ENCODE peak calls at places on chromosome 21, in ten cellular contexts. One of them, this sample, is unnamed.
A peak's percentile ranks its signal among the peaks of the same experiment; 100 is the strongest.

GRCh38 chr21:46634966-46635323 is 529 bp upstream of the PRMT2 start:
- DNase-seq in DMS 273 treated with DMSO at 0.1 percent for 48 hours: peak; percentile 63
- DNase-seq in nucleus accumbens: peak; percentile 91
- DNase-seq in T1000: no peak
- DNase-seq in hepatic stellate cell: peak; percentile 75
- DNase-seq in NCI-H1105: peak; percentile 67
- DNase-seq in right atrium auricular region: peak; percentile 80
- DNase-seq in NAMALWA: peak; percentile 75
- DNase-seq in GM23338: peak; percentile 95
- DNase-seq in lower leg skin: peak; percentile 61
- DNase-seq in this sample: peak; percentile 45

GRCh38 chr21:43929217-43929971 is 64.4 kb downstream of the AGPAT3 start:
- DNase-seq in DMS 273 treated with DMSO at 0.1 percent for 48 hours: no peak
- DNase-seq in nucleus accumbens: no peak
- DNase-seq in T1000: no peak
- DNase-seq in hepatic stellate cell: no peak
- DNase-seq in NCI-H1105: no peak
- DNase-seq in right atrium auricular region: peak; percentile 69
- DNase-seq in NAMALWA: no peak
- DNase-seq in GM23338: no peak
- DNase-seq in lower leg skin: no peak
- DNase-seq in this sample: no peak

GRCh38 chr21:33554982-33555344 is 12.1 kb downstream of the SON start:
- DNase-seq in DMS 273 treated with DMSO at 0.1 percent for 48 hours: no peak
- DNase-seq in nucleus accumbens: no peak
- DNase-seq in T1000: no peak
- DNase-seq in hepatic stellate cell: no peak
- DNase-seq in NCI-H1105: no peak
- DNase-seq in right atrium auricular region: no peak
- DNase-seq in NAMALWA: no peak
- DNase-seq in GM23338: no peak
- DNase-seq in lower leg skin: no peak
- DNase-seq in this sample: no peak

GRCh38 chr21:28712396-28712795 is 280.3 kb downstream of the LTN1 start:
- DNase-seq in DMS 273 treated with DMSO at 0.1 percent for 48 hours: no peak
- DNase-seq in nucleus accumbens: no peak
- DNase-seq in T1000: no peak
- DNase-seq in hepatic stellate cell: no peak
- DNase-seq in NCI-H1105: no peak
- DNase-seq in right atrium auricular region: no peak
- DNase-seq in NAMALWA: no peak
- DNase-seq in GM23338: no peak
- DNase-seq in lower leg skin: no peak
- DNase-seq in this sample: no peak

GRCh38 chr21:34261841-34262832 is 101.7 kb upstream of the KCNE2 start:
- DNase-seq in DMS 273 treated with DMSO at 0.1 percent for 48 hours: no peak
- DNase-seq in nucleus accumbens: no peak
- DNase-seq in T1000: no peak
- DNase-seq in hepatic stellate cell: no peak
- DNase-seq in NCI-H1105: no peak
- DNase-seq in right atrium auricular region: no peak
- DNase-seq in NAMALWA: no peak
- DNase-seq in GM23338: no peak
- DNase-seq in lower leg skin: no peak
- DNase-seq in this sample: no peak

GRCh38 chr21:31594726-31595125 is 64.8 kb upstream of the SOD1 start:
- DNase-seq in DMS 273 treated with DMSO at 0.1 percent for 48 hours: no peak
- DNase-seq in nucleus accumbens: no peak
- DNase-seq in T1000: no peak
- DNase-seq in hepatic stellate cell: no peak
- DNase-seq in NCI-H1105: no peak
- DNase-seq in right atrium auricular region: no peak
- DNase-seq in NAMALWA: no peak
- DNase-seq in GM23338: no peak
- DNase-seq in lower leg skin: no peak
- DNase-seq in this sample: no peak

GRCh38 chr21:42746240-42746592 is 92.8 kb downstream of the PDE9A start:
- DNase-seq in DMS 273 treated with DMSO at 0.1 percent for 48 hours: no peak
- DNase-seq in nucleus accumbens: no peak
- DNase-seq in T1000: no peak
- DNase-seq in hepatic stellate cell: no peak
- DNase-seq in NCI-H1105: no peak
- DNase-seq in right atrium auricular region: no peak
- DNase-seq in NAMALWA: no peak
- DNase-seq in GM23338: no peak
- DNase-seq in lower leg skin: no peak
- DNase-seq in this sample: no peak

GRCh38 chr21:35226960-35227741 is 178.0 kb upstream of the RUNX1 start:
- DNase-seq in DMS 273 treated with DMSO at 0.1 percent for 48 hours: no peak
- DNase-seq in nucleus accumbens: no peak
- DNase-seq in T1000: no peak
- DNase-seq in hepatic stellate cell: no peak
- DNase-seq in NCI-H1105: no peak
- DNase-seq in right atrium auricular region: no peak
- DNase-seq in NAMALWA: peak; percentile 99
- DNase-seq in GM23338: no peak
- DNase-seq in lower leg skin: no peak
- DNase-seq in this sample: peak; percentile 26

GRCh38 chr21:41883582-41883981 is 4.4 kb upstream of the PRDM15 start:
- DNase-seq in DMS 273 treated with DMSO at 0.1 percent for 48 hours: no peak
- DNase-seq in nucleus accumbens: no peak
- DNase-seq in T1000: no peak
- DNase-seq in hepatic stellate cell: no peak
- DNase-seq in NCI-H1105: no peak
- DNase-seq in right atrium auricular region: no peak
- DNase-seq in NAMALWA: no peak
- DNase-seq in GM23338: no peak
- DNase-seq in lower leg skin: no peak
- DNase-seq in this sample: no peak

GRCh38 chr21:41369915-41370839 is 8.3 kb downstream of the MX2 start:
- DNase-seq in DMS 273 treated with DMSO at 0.1 percent for 48 hours: no peak
- DNase-seq in nucleus accumbens: no peak
- DNase-seq in T1000: no peak
- DNase-seq in hepatic stellate cell: no peak
- DNase-seq in NCI-H1105: peak; percentile 36
- DNase-seq in right atrium auricular region: no peak
- DNase-seq in NAMALWA: no peak
- DNase-seq in GM23338: peak; percentile 36
- DNase-seq in lower leg skin: no peak
- DNase-seq in this sample: no peak

GRCh38 chr21:31203371-31204054 is 140.5 kb downstream of the TIAM1 start:
- DNase-seq in DMS 273 treated with DMSO at 0.1 percent for 48 hours: no peak
- DNase-seq in nucleus accumbens: no peak
- DNase-seq in T1000: no peak
- DNase-seq in hepatic stellate cell: no peak
- DNase-seq in NCI-H1105: no peak
- DNase-seq in right atrium auricular region: no peak
- DNase-seq in NAMALWA: no peak
- DNase-seq in GM23338: no peak
- DNase-seq in lower leg skin: no peak
- DNase-seq in this sample: no peak

GRCh38 chr21:32083175-32083574 is 195.7 kb downstream of the MIS18A start:
- DNase-seq in DMS 273 treated with DMSO at 0.1 percent for 48 hours: peak; percentile 45
- DNase-seq in nucleus accumbens: no peak
- DNase-seq in T1000: no peak
- DNase-seq in hepatic stellate cell: no peak
- DNase-seq in NCI-H1105: peak; percentile 86
- DNase-seq in right atrium auricular region: no peak
- DNase-seq in NAMALWA: no peak
- DNase-seq in GM23338: no peak
- DNase-seq in lower leg skin: no peak
- DNase-seq in this sample: peak; percentile 87

GRCh38 chr21:44353200-44353970 is at the start of gene TRPM2:
- DNase-seq in DMS 273 treated with DMSO at 0.1 percent for 48 hours: no peak
- DNase-seq in nucleus accumbens: no peak
- DNase-seq in T1000: no peak
- DNase-seq in hepatic stellate cell: no peak
- DNase-seq in NCI-H1105: no peak
- DNase-seq in right atrium auricular region: no peak
- DNase-seq in NAMALWA: peak; percentile 66
- DNase-seq in GM23338: no peak
- DNase-seq in lower leg skin: no peak
- DNase-seq in this sample: no peak

GRCh38 chr21:42594616-42595280 is 58.7 kb upstream of the PDE9A start:
- DNase-seq in DMS 273 treated with DMSO at 0.1 percent for 48 hours: no peak
- DNase-seq in nucleus accumbens: no peak
- DNase-seq in T1000: no peak
- DNase-seq in hepatic stellate cell: peak; percentile 27
- DNase-seq in NCI-H1105: no peak
- DNase-seq in right atrium auricular region: no peak
- DNase-seq in NAMALWA: no peak
- DNase-seq in GM23338: no peak
- DNase-seq in lower leg skin: no peak
- DNase-seq in this sample: no peak

GRCh38 chr21:41846536-41846935 is 32.6 kb downstream of the PRDM15 start:
- DNase-seq in DMS 273 treated with DMSO at 0.1 percent for 48 hours: no peak
- DNase-seq in nucleus accumbens: no peak
- DNase-seq in T1000: no peak
- DNase-seq in hepatic stellate cell: no peak
- DNase-seq in NCI-H1105: no peak
- DNase-seq in right atrium auricular region: no peak
- DNase-seq in NAMALWA: no peak
- DNase-seq in GM23338: no peak
- DNase-seq in lower leg skin: no peak
- DNase-seq in this sample: no peak